ENCODE peak calls at places on chromosomes 2 and 18, in five cellular contexts. W is NCI-H1092; D is NCI-H510A treated with DMSO at 0.1 percent for 48 hours; X is stimulated activated CD4-positive, alpha-beta T cell treated with anti-CD3 and anti-CD28 coated beads, Interleukin-1b, Interleukin-23, amount 100 ng/mL, for 24 hours; C is heart right ventricle. M is an unnamed sample.

GRCh38 chr2:64866797-64867196 is 122.4 kb upstream of the SLC1A4 start:
- DNase-seq in D (peak), X (no peak), W (no peak), C (peak), M (no peak)

GRCh38 chr18:13265901-13266207 is 47.3 kb downstream of the LDLRAD4 start:
- DNase-seq in X (no peak), C (no peak), W (no peak), D (no peak), M (no peak)

GRCh38 chr2:11773747-11774536 is 27.5 kb downstream of the LPIN1 start:
- DNase-seq in C (no peak), X (no peak), W (no peak), D (no peak), M (no peak)

GRCh38 chr2:54561010-54561409 is 104.9 kb downstream of the SPTBN1 start:
- DNase-seq in C (no peak), X (no peak), D (no peak), W (no peak), M (no peak)

GRCh38 chr18:7576685-7577084 is 9.6 kb downstream of the PTPRM start:
- DNase-seq in C (no peak), W (no peak), X (no peak), D (no peak), M (no peak)

GRCh38 chr2:190404487-190404886 is 3.7 kb upstream of the MFSD6 start:
- DNase-seq in C (no peak), W (no peak), X (no peak), D (no peak), M (no peak)

GRCh38 chr2:129764376-129765325 is 214.8 kb upstream of the RAB6C start:
- DNase-seq in C (no peak), X (no peak), D (no peak), W (no peak), M (no peak)

GRCh38 chr2:72014871-72015270 is 132.8 kb downstream of the CYP26B1 start:
- DNase-seq in X (no peak), C (no peak), W (no peak), D (no peak), M (no peak)

GRCh38 chr18:58896734-58897508 is 32.2 kb downstream of the ZNF532 start:
- DNase-seq in C (no peak), D (no peak), X (no peak), W (no peak), M (no peak)

GRCh38 chr18:54127759-54128378 is 96.6 kb downstream of the MBD2 start:
- DNase-seq in C (no peak), D (peak), W (peak), X (no peak), M (peak)

GRCh38 chr18:39870586-39870985 is 2084.4 kb upstream of the PIK3C3 start:
- DNase-seq in W (no peak), C (no peak), D (no peak), X (no peak), M (no peak)

GRCh38 chr2:231256494-231256893 is 58.1 kb downstream of the ARMC9 start:
- DNase-seq in W (no peak), D (no peak), X (no peak), C (no peak), M (no peak)

GRCh38 chr2:45675130-45675812 is 23.8 kb downstream of the PRKCE start:
- DNase-seq in X (no peak), D (peak), W (no peak), C (peak), M (peak)

GRCh38 chr18:2961828-2962227 is 51.1 kb downstream of the LPIN2 start:
- DNase-seq in D (peak), W (no peak), C (no peak), X (no peak), M (no peak)

GRCh38 chr2:104976603-104977120 is 61.2 kb upstream of the MRPS9 start:
- DNase-seq in X (no peak), W (no peak), C (no peak), D (no peak), M (no peak)

GRCh38 chr2:23503682-23504081 is 118.7 kb downstream of the KLHL29 start:
- DNase-seq in C (no peak), D (no peak), W (no peak), X (no peak), M (no peak)

GRCh38 chr2:28341208-28341891 is 51.3 kb upstream of the FOSL2 start:
- DNase-seq in D (no peak), C (no peak), X (no peak), W (no peak), M (no peak)

GRCh38 chr2:217903859-217904613 is 98.8 kb downstream of the TNS1 start:
- DNase-seq in C (peak), D (no peak), X (no peak), W (no peak), M (no peak)

GRCh38 chr18:68797901-68798300 is at the start of gene CCDC102B:
- DNase-seq in D (peak), X (no peak), W (peak), C (no peak), M (peak)

GRCh38 chr2:217856871-217857270 is 145.9 kb downstream of the TNS1 start:
- DNase-seq in D (no peak), W (no peak), C (no peak), X (no peak), M (no peak)

GRCh38 chr2:142724186-142724585 is 153.3 kb upstream of the KYNU start:
- DNase-seq in X (no peak), W (no peak), D (no peak), C (no peak), M (no peak)

GRCh38 chr18:49609416-49610284 is 47.8 kb downstream of the LIPG start:
- DNase-seq in C (no peak), W (no peak), X (no peak), D (no peak), M (no peak)

GRCh38 chr2:160253440-160254296 is 53.6 kb upstream of the ITGB6 start:
- DNase-seq in W (no peak), X (no peak), C (no peak), D (no peak), M (no peak)

GRCh38 chr2:18828296-18828695 is 238.9 kb upstream of the NT5C1B start:
- DNase-seq in X (no peak), C (no peak), D (no peak), W (no peak), M (no peak)

GRCh38 chr18:1668284-1668683 is 763.6 kb downstream of the ADCYAP1 start:
- DNase-seq in X (no peak), D (no peak), W (no peak), C (no peak), M (no peak)

GRCh38 chr18:68703326-68703725 is 11.6 kb downstream of the TMX3 start:
- DNase-seq in D (no peak), C (no peak), W (no peak), X (no peak), M (no peak)